ENCODE peak calls at places on chromosome 3, in six cellular contexts. N is choroid plexus epithelial cell, G is fibroblast of mammary gland, S is HL-60, M is HepG2, I is kidney epithelial cell. R is an unnamed sample.

GRCh38 chr3:134029256-134029733 is 430 bp downstream of the SLCO2A1 start:
- DNase-seq in N (peak), G (no peak), S (no peak), M (no peak), I (no peak), R (no peak)

GRCh38 chr3:132174500-132174899 is 139.7 kb upstream of the CPNE4 start:
- DNase-seq in N (peak), G (peak), S (no peak), M (no peak), I (no peak), R (no peak)

GRCh38 chr3:71444028-71444860 is 139.3 kb downstream of the FOXP1 start:
- DNase-seq in N (peak), G (peak), S (peak), M (no peak), I (no peak), R (no peak)

GRCh38 chr3:127775398-127776109 is 46.8 kb downstream of the MGLL start:
- DNase-seq in N (peak), G (peak), S (no peak), M (no peak), I (peak), R (no peak)

GRCh38 chr3:177760803-177761202 is 563.5 kb upstream of the TBL1XR1 start:
- DNase-seq in N (no peak), G (no peak), S (no peak), M (no peak), I (no peak), R (no peak)

GRCh38 chr3:52544937-52545336 is 8.5 kb downstream of the UQCC5 start:
- DNase-seq in N (no peak), G (no peak), S (no peak), M (no peak), I (no peak), R (no peak)

GRCh38 chr3:114941626-114942309 is 205.3 kb downstream of the ZBTB20 start:
- DNase-seq in N (no peak), G (no peak), S (no peak), M (no peak), I (no peak), R (no peak)

GRCh38 chr3:179473565-179473964 is 22.3 kb upstream of the GNB4 start:
- DNase-seq in N (no peak), G (no peak), S (no peak), M (no peak), I (no peak), R (no peak)

GRCh38 chr3:4866841-4867240 is 112.4 kb upstream of the BHLHE40 start:
- DNase-seq in N (peak), G (peak), S (no peak), M (no peak), I (no peak), R (peak)

GRCh38 chr3:111299070-111299672 is 227.6 kb downstream of the NECTIN3 start:
- DNase-seq in N (peak), G (peak), S (no peak), M (no peak), I (no peak), R (no peak)

GRCh38 chr3:20574746-20575145 is 388.7 kb upstream of the SGO1 start:
- DNase-seq in N (peak), G (peak), S (no peak), M (no peak), I (peak), R (no peak)

GRCh38 chr3:178966299-178967183 is 105.1 kb downstream of the ZMAT3 start:
- DNase-seq in N (peak), G (peak), S (no peak), M (peak), I (peak), R (no peak)

DNA sequence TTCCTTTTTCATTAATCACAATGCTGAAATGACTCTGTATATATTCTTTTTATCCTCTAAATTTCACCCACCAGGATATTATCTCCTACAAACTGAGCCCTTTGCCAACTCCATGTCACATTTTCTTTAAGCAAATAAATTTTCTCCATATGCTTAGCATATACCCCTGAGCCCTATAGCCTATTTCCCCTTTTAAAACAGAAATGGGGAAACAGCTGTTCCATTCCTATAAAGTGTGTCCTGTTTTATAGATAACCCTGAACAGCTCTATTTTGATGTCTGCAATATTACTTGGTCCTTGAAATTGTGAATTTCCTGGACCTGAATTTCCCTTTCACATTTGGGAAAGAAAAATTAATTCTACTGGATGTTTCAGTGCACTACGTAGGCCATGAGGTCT is 15.6 kb upstream of the FILIP1L start:
- DNase-seq in N (no peak), G (no peak), S (no peak), M (no peak), I (no peak), R (no peak)
- TF ChIP-seq CTCF in N (no peak), G (no peak), S (no peak), M (no peak), I (no peak), R (no peak)

GRCh38 chr3:17743660-17743995 is 1.2 kb upstream of the TBC1D5 start:
- DNase-seq in N (no peak), G (no peak), S (no peak), M (no peak), I (no peak), R (no peak)
- H3K4me3 ChIP-seq in N (no peak), G (no peak), S (no peak), M (peak), I (no peak), R (no peak)

DNA sequence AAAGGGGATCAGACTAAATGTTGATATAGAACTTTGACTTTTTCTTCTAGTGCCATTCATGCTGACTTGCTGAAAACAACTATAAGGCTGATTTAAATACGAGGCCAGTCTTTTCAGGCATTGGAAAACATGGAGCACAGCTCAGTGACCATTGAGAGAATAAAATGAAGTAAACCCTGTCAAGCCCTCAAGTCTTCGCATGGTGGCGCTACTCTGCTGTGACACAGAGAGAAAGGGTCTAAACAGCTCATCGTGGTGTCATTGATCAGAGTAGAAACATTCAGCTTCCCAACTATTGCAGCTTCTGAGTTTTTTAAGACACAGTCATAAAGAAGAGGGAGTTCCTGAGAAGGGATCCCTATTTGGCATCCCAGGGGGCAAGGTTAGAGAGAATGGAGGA is 716.2 kb downstream of the DIPK2A start:
- DNase-seq in N (peak), G (peak), S (no peak), M (peak), I (no peak), R (no peak)
- TF ChIP-seq CTCF in N (peak), G (peak), S (no peak), M (peak), I (no peak), R (no peak)

GRCh38 chr3:190289989-190290388 is 32.3 kb downstream of the CLDN1 start:
- DNase-seq in N (no peak), G (no peak), S (no peak), M (no peak), I (no peak), R (no peak)

GRCh38 chr3:190291994-190292584 is 30.2 kb downstream of the CLDN1 start:
- DNase-seq in N (no peak), G (no peak), S (no peak), M (no peak), I (no peak), R (no peak)

GRCh38 chr3:190294030-190294429 is 28.2 kb downstream of the CLDN1 start:
- DNase-seq in N (no peak), G (no peak), S (no peak), M (no peak), I (no peak), R (no peak)

GRCh38 chr3:190288836-190289235 is 33.4 kb downstream of the CLDN1 start:
- DNase-seq in N (no peak), G (peak), S (no peak), M (no peak), I (no peak), R (no peak)

GRCh38 chr3:190293621-190294020 is 28.6 kb downstream of the CLDN1 start:
- DNase-seq in N (no peak), G (no peak), S (no peak), M (peak), I (no peak), R (no peak)
- H3K4me3 ChIP-seq in N (no peak), G (no peak), S (no peak), M (no peak), I (no peak), R (no peak)

R was measured in retinal pigment epithelial cell.